ENCODE peak calls at places on chromosomes 3 and 15, in six cellular contexts. L is epithelial cell of esophagus, S is endothelial cell, A is testis, N is astrocyte of the spinal cord, Q is heart right ventricle. C is an unnamed sample.

GRCh38 chr3:147906275-147906674 is 497.1 kb downstream of the ZIC1 start:
- DNase-seq in L (peak; percentile 47), Q (no peak), N (peak; percentile 29), S (no peak), A (no peak), C (no peak)

GRCh38 chr15:65666257-65666656 is 44.5 kb downstream of the SLC24A1 start:
- DNase-seq in N (peak; percentile 63), L (peak; percentile 76), A (no peak), Q (no peak), S (no peak), C (no peak)

GRCh38 chr3:44326035-44326434 is 12.5 kb upstream of the TCAIM start:
- DNase-seq in S (no peak), A (no peak), N (peak; percentile 25), Q (no peak), L (no peak), C (no peak)

GRCh38 chr3:139533781-139534443 is 5.6 kb downstream of the RBP1 start:
- DNase-seq in A (peak; percentile 80), N (peak; percentile 93), L (peak; percentile 25), S (no peak), Q (peak; percentile 29), C (peak; percentile 30)

GRCh38 chr3:143266512-143266911 is 146.9 kb downstream of the CHST2 start:
- DNase-seq in Q (no peak), A (no peak), S (no peak), N (no peak), L (no peak), C (no peak)

GRCh38 chr3:157469571-157470294 is 33.1 kb downstream of the PTX3 start:
- DNase-seq in A (no peak), Q (no peak), L (no peak), S (no peak), N (no peak), C (no peak)

GRCh38 chr3:131083190-131083863 is 56.6 kb downstream of the NEK11 start:
- DNase-seq in L (no peak), A (peak; percentile 53), Q (peak; percentile 55), S (no peak), N (peak; percentile 28), C (peak; percentile 34)

GRCh38 chr3:43215684-43216336 is 70.5 kb upstream of the SNRK start:
- DNase-seq in L (no peak), A (no peak), S (no peak), N (no peak), Q (no peak), C (no peak)

GRCh38 chr15:76286231-76286879 is 24.9 kb downstream of the ETFA start:
- DNase-seq in L (no peak), S (no peak), A (no peak), Q (no peak), N (no peak), C (no peak)

GRCh38 chr15:65087873-65088642 is 11.5 kb downstream of the KBTBD13 start:
- DNase-seq in L (no peak), A (peak; percentile 76), N (no peak), S (no peak), Q (peak; percentile 69), C (no peak)

GRCh38 chr15:99731336-99732267 is 1.6 kb downstream of the LYSMD4 start:
- DNase-seq in A (peak; percentile 51), S (peak; percentile 20), N (no peak), L (no peak), Q (no peak), C (no peak)

GRCh38 chr3:48018841-48019240 is 2.6 kb upstream of the MAP4 start:
- DNase-seq in N (peak; percentile 63), L (peak; percentile 93), S (no peak), A (no peak), Q (no peak), C (peak; percentile 47)

GRCh38 chr3:55190296-55190695 is 262.4 kb upstream of the LRTM1 start:
- DNase-seq in A (no peak), L (no peak), S (no peak), Q (no peak), N (peak; percentile 56), C (no peak)

GRCh38 chr3:61464785-61465184 is 96.6 kb upstream of the PTPRG start:
- DNase-seq in A (no peak), N (no peak), Q (no peak), S (no peak), L (no peak), C (no peak)

GRCh38 chr15:60627544-60627943 is 148.6 kb upstream of the ICE2 start:
- DNase-seq in S (no peak), L (no peak), Q (no peak), A (no peak), N (no peak), C (no peak)
- TF ChIP-seq CTCF in S (no peak), L (no peak), Q (no peak), A (no peak), N (no peak), C (no peak)

DNA sequence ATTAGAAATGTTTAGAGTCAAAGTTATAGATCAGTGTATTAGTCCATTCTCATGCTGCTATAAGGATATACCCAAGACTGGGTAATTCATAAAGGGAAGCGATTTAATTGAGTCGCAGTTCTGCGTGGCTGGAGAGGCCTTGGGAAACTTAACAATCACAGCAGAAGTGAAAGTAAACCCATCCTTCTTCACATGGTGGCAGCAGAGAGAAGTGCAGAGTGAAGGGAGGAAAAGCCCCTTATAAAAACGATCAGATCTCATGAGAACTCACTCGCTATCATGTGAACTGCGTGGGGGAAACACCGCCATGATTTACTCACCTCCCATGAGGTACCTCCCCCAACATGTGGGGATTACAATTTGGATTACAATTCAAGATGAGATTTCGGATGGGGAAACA is 871.5 kb downstream of the DIPK2A start:
- DNase-seq in Q (no peak), A (no peak), S (no peak), N (peak; percentile 5), L (no peak), C (no peak)
- TF ChIP-seq CTCF in Q (no peak), A (no peak), S (no peak), N (peak; percentile 31), L (no peak), C (peak; percentile 20)

DNA sequence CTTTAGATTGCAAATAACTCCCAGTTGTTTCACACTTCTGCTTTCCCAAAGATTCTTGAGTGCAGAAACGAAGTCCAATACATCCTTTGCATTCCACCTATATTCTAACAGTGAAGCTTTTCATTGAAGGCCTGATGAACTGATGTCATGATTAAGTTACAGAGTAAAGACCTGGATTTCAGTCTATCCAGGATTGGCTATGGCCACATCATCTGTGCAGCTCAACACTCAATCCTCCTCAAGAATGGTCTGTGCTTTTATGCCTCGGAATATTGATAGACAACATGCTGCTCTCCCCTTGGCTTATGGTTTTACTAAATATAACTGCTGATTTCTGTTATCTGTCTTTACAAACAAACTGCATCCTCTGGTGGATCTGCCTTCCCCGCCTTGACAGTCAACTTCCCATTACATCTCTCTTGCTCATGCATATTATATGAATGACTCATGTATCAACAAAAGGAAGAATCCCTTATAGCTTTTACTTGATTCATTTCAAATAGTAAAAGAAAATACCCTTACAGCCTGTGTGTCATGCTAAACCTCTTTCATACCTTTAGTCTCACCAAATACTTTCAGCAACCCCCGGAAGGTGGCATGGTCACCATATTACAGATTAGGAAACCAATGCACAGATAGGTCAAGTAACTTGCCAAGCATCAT is 59.5 kb downstream of the SCN11A start:
- DNase-seq in N (peak; percentile 76), L (peak; percentile 76), A (no peak), Q (no peak), S (no peak), C (no peak)
- TF ChIP-seq CTCF in N (no peak), L (no peak), A (no peak), Q (no peak), S (no peak), C (no peak)

DNA sequence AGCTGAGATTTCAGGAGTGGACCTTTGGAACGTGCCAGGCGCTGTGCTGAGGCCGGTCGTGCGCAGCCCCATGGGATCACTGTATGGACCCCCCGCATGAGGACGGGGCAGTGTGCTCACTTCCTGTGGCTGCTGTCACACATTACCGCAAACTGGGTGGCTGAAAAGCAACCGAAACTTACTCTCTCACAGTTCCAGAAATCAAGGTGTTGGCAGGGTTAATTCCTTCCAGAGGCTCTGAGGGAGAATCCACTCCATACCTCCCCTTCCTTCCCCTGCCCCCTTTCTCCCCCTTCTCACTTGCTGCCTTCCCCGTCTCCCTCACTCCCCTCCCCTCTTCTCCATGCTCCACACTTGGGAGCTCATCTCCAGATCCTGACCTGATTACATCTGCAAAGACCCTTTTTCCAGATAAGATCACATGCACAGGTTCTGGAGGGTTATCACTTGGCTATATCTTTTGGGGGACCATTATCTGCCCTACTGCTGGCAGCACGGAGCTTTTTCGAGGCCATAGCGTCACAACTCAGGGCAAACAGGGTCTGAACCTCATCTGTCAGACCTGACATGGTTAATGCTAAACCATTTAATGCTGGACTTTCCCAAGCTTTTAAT is 41.2 kb downstream of the KLF13 start:
- DNase-seq in A (no peak), N (no peak), L (no peak), S (no peak), Q (no peak), C (no peak)
- TF ChIP-seq CTCF in A (no peak), N (no peak), L (no peak), S (no peak), Q (no peak), C (no peak)

DNA sequence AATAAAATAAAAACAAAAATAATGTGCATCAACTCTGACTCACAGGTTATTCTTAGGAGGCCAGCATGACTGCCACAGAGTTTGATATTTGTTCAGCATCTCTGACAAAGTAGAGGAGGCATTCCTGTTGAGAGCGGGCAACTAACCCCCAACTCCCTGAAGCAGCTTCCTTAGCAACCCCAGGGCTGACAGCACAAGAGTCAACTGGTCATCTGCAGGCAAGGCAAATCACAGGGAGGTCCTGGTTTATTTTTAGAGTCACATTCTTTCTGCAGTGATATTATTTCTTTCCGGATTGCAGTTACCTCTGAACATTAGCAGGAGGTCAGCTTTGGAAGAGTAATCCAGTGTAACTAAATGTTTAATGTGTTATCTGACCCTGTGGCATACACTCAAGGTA is 273.0 kb downstream of the PLCL2 start:
- DNase-seq in L (no peak), A (peak; percentile 6), N (peak; percentile 70), Q (no peak), S (no peak), C (no peak)
- TF ChIP-seq CTCF in L (no peak), A (no peak), N (no peak), Q (no peak), S (no peak), C (no peak)

DNA sequence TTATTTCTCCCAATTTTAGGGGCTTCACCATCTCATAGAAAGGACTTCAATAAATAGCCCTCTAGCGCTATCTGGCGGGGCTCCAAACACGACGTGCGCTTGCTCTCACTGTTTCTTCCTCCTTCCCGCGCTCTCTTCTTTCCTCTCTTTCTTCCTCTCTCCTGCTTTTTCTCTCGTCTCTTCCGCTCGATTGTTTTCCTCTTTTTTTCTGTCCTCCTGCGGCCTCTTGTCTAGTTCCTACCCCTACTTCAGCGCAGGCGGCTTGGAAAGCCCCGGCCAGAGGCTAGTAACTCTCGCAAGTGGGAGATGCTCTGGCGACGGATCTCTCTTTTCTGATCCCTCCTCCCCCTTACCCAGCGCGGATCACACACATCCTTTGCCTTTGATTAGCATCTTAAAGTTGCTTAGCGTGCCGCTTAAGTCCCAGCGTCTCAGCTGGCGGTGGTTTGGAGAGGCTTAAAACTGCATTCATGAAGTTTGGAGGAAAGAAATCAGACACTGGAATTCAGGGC is 6.2 kb upstream of the MEIS2 start:
- DNase-seq in S (peak; percentile 53), Q (peak; percentile 67), L (peak; percentile 36), A (peak; percentile 66), N (peak; percentile 61), C (peak; percentile 76)
- TF ChIP-seq CTCF in S (peak; percentile 17), Q (peak; percentile 47), L (peak; percentile 40), A (no peak), N (peak; percentile 39), C (peak; percentile 72)

GRCh38 chr3:70064194-70064787 is 64.8 kb downstream of the SAMMSON start:
- DNase-seq in S (peak; percentile 49), L (peak; percentile 47), A (peak; percentile 42), Q (no peak), N (peak; percentile 49), C (peak; percentile 67)
- TF ChIP-seq CTCF in S (peak; percentile 70), L (peak; percentile 71), A (peak; percentile 62), Q (peak; percentile 72), N (peak; percentile 74), C (peak; percentile 75)

GRCh38 chr3:14863324-14864100 is 44.8 kb downstream of the FGD5 start:
- DNase-seq in A (no peak), Q (no peak), N (no peak), S (no peak), L (no peak), C (no peak)
- TF ChIP-seq CTCF in A (peak; percentile 11), Q (peak; percentile 42), N (peak; percentile 20), S (no peak), L (peak; percentile 20), C (peak; percentile 8)